ENCODE peak calls at places on chromosomes 4 and X, in nine cellular contexts. T is CD8-positive, alpha-beta T cell; J is pancreas; E is cardiac muscle cell; F is mucosa of descending colon; O is adrenal gland; G is Karpas-422; L is CD4-positive, CD25-positive, alpha-beta regulatory T cell; A is thyroid gland. K is an unnamed sample. For H3K9me3, the result is how much of the 10 kb centered on the place peaks cover.

GRCh38 chrX:9650091-9650490 is 115.6 kb downstream of the GPR143 start:
- DNase-seq in E (peak), G (no peak), A (no peak), F (no peak), T (no peak), J (no peak), O (no peak), L (no peak), K (no peak)

GRCh38 chrX:100677616-100678181 is 33.7 kb downstream of the SRPX2 start:
- DNase-seq in O (no peak), T (no peak), E (peak), G (no peak), L (no peak), J (no peak), A (peak), F (no peak), K (no peak)

GRCh38 chr4:13616597-13616996 is 10.9 kb downstream of the BOD1L1 start:
- DNase-seq in F (no peak), E (no peak), J (no peak), A (no peak), O (no peak), L (no peak), G (no peak), T (no peak), K (no peak)

GRCh38 chr4:4443821-4444220 is 56.9 kb downstream of the NSG1 start:
- DNase-seq in O (no peak), F (no peak), A (no peak), G (no peak), E (peak), L (no peak), J (no peak), T (no peak), K (no peak)

GRCh38 chr4:82482387-82482786 is 52.0 kb downstream of the ENOPH1 start:
- DNase-seq in O (no peak), A (no peak), E (no peak), L (no peak), J (no peak), F (no peak), G (no peak), T (no peak), K (no peak)

GRCh38 chrX:111823068-111823467 is 52.9 kb upstream of the TRPC5OS start:
- DNase-seq in G (peak), A (peak), E (no peak), L (no peak), O (no peak), J (no peak), T (no peak), F (no peak), K (no peak)

GRCh38 chrX:143121471-143121870 is 95.7 kb downstream of the SPANXN4 start:
- DNase-seq in J (no peak), L (no peak), F (no peak), T (no peak), O (no peak), G (no peak), A (no peak), E (no peak), K (no peak)

GRCh38 chrX:24498975-24499374 is 33.9 kb downstream of the PDK3 start:
- DNase-seq in O (no peak), J (no peak), F (no peak), G (peak), A (no peak), L (peak), E (peak), T (no peak), K (no peak)

GRCh38 chr4:77820836-77821561 is 1.8 kb upstream of the CNOT6L start:
- DNase-seq in G (peak), J (no peak), F (no peak), A (peak), L (no peak), E (peak), O (no peak), T (no peak), K (no peak)

GRCh38 chrX:134782796-134783195 is 124.5 kb upstream of the PLAC1 start:
- DNase-seq in T (no peak), J (no peak), G (peak), L (peak), A (no peak), E (peak), F (no peak), O (no peak), K (no peak)

GRCh38 chr4:178958725-178959440 is 1516.6 kb upstream of the AGA start:
- DNase-seq in E (no peak), O (no peak), A (no peak), F (no peak), G (no peak), L (no peak), J (no peak), T (no peak), K (no peak)

GRCh38 chr4:100933628-100934027 is 413.7 kb downstream of the PPP3CA start:
- DNase-seq in A (no peak), J (no peak), L (no peak), O (no peak), F (no peak), E (peak), G (no peak), T (no peak), K (no peak)

GRCh38 chr4:47705326-47705981 is 132.4 kb downstream of the CORIN start:
- DNase-seq in G (peak), F (no peak), E (peak), T (no peak), J (no peak), L (no peak), O (no peak), A (no peak), K (no peak)

GRCh38 chr4:22848332-22848731 is 155.6 kb downstream of the GBA3 start:
- DNase-seq in L (no peak), A (no peak), E (no peak), F (no peak), O (no peak), J (no peak), G (no peak), T (no peak), K (no peak)

GRCh38 chr4:72418458-72418857 is 150.6 kb downstream of the ADAMTS3 start:
- DNase-seq in F (no peak), J (no peak), E (peak), L (no peak), A (peak), T (no peak), G (no peak), O (peak), K (peak)

GRCh38 chrX:66035667-66036066 is 4.2 kb downstream of the VSIG4 start:
- DNase-seq in E (no peak), F (no peak), T (no peak), J (no peak), L (no peak), G (no peak), O (no peak), A (no peak), K (no peak)

GRCh38 chr4:159563257-159563656 is 460.4 kb downstream of the RAPGEF2 start:
- DNase-seq in G (no peak), F (no peak), L (no peak), E (no peak), O (no peak), T (no peak), J (no peak), A (no peak), K (no peak)

GRCh38 chr4:134463771-134464170 is 262.2 kb upstream of the PABPC4L start:
- DNase-seq in E (no peak), O (no peak), T (no peak), F (no peak), J (no peak), G (no peak), A (no peak), L (no peak), K (no peak)

GRCh38 chr4:140099993-140100392 is 54.0 kb downstream of the MAML3 start:
- DNase-seq in F (peak), T (no peak), L (no peak), J (no peak), O (peak), G (no peak), E (no peak), A (no peak), K (peak)

GRCh38 chr4:113256946-113257345 is 207.5 kb downstream of the ANK2 start:
- DNase-seq in O (no peak), T (no peak), F (no peak), J (no peak), A (no peak), L (no peak), E (peak), G (no peak), K (no peak)

GRCh38 chrX:74437530-74437929 is 16.2 kb downstream of the SLC16A2 start:
- DNase-seq in O (no peak), T (no peak), L (no peak), G (no peak), J (no peak), E (no peak), F (no peak), A (no peak), K (no peak)

DNA sequence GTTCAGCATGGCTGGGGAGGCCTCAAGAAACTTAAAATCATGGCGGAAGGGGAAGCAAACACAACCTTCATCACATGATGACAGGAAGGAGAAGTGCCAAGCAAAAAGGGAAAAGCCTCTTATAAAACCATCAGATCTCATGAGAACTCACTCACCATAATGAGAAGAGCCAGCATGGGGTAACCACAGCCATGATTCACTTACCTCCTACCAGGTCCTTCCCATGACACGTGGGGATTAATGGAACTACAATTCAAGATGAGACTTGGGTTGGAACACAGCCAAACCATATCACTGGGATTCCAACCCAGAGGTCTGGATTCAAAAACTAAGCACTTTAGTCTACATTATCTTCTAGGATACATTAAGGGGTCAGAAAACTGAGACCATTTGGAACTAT is 609.6 kb upstream of the SPANXN1 start:
- DNase-seq in T (no peak), L (no peak), E (no peak), J (no peak), A (no peak), O (no peak), F (no peak), G (no peak), K (no peak)
- H3K9me3 ChIP-seq in T (under half), L (under half), E (under half), J (under half), A (under half), O (under half), F (under half), G (under half), K (under half)

GRCh38 chr4:175033162-175033561 is 115.0 kb downstream of the ADAM29 start:
- DNase-seq in A (no peak), L (no peak), E (no peak), F (no peak), T (no peak), O (no peak), G (no peak), J (no peak), K (no peak)
- H3K9me3 ChIP-seq in A (under half), L (under half), E (under half), F (under half), T (under half), O (under half), G (under half), J (under half), K (under half)

GRCh38 chrX:63929608-63930007 is 144.6 kb upstream of the ARHGEF9 start:
- DNase-seq in J (no peak), E (no peak), F (no peak), A (no peak), G (no peak), O (no peak), L (no peak), T (no peak), K (no peak)
- H3K9me3 ChIP-seq in J (under half), E (under half), F (under half), A (under half), G (under half), O (under half), L (under half), T (under half), K (under half)

GRCh38 chr4:28518781-28519180 is 1658.1 kb downstream of the STIM2 start:
- DNase-seq in T (no peak), J (no peak), O (no peak), A (no peak), G (no peak), E (no peak), F (no peak), L (no peak), K (no peak)
- H3K9me3 ChIP-seq in T (under half), J (under half), O (under half), A (under half), G (under half), E (under half), F (under half), L (under half), K (under half)

DNA sequence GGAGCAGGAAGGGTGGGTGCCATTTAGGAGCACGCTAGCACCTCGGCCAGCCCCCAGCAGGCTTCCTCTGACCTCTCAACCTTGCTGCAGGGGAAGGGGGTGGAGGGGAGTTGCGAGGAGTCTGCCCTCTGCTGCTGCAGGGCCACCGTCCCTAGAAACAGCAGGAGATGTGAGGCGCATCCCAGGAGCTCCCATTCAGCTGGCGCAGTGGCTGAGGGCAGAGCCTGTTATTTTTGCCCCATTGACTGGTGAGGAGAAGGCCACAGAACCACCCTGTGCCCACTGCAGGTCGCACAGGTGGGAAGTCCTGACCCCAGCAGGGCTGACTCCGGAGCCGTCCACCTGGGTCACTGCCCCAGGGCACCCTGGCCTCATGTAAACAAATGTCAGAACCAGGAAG is 8.0 kb downstream of the PDE6B start:
- DNase-seq in F (peak), J (no peak), L (no peak), A (no peak), T (no peak), E (no peak), O (no peak), G (no peak), K (no peak)
- H3K9me3 ChIP-seq in F (under half), J (under half), L (under half), A (under half), T (under half), E (under half), O (under half), G (under half), K (under half)

GRCh38 chr4:122710434-122711308 is 21.8 kb upstream of the BBS12 start:
- DNase-seq in E (peak), T (no peak), F (no peak), G (no peak), L (no peak), O (no peak), J (no peak), A (no peak), K (no peak)
- H3K9me3 ChIP-seq in E (under half), T (under half), F (under half), G (under half), L (under half), O (under half), J (under half), A (under half), K (under half)

GRCh38 chrX:54926978-54927377 is 6.4 kb downstream of the TRO start:
- DNase-seq in T (no peak), L (no peak), A (no peak), G (no peak), F (no peak), O (no peak), E (no peak), J (no peak), K (no peak)
- H3K9me3 ChIP-seq in T (under half), L (under half), A (under half), G (under half), F (under half), O (under half), E (under half), J (under half), K (under half)

GRCh38 chr4:169446824-169447223 is 165.6 kb downstream of the NEK1 start:
- DNase-seq in A (no peak), O (no peak), J (no peak), G (no peak), E (no peak), F (no peak), T (no peak), L (no peak), K (no peak)
- H3K9me3 ChIP-seq in A (under half), O (under half), J (under half), G (under half), E (under half), F (under half), T (under half), L (under half), K (half or more)

DNA sequence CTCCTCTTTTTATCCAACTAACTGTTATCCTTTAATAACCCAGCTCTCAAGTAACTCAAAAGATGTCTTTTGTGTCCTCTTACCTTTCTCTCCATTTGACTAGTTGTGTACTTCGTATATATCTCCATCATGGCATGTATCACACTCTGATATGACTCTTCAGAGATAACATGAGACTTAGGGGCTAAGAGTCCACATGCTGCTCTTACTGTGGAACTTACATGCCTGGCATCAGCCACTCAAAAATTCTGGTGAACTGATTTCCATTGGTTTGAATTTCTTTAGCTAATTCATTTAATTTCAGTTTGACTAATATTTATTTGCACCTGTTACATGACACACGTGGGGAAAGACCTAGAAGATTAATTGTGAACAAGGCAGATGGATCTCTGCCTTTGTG is 317.3 kb downstream of the HS3ST1 start:
- DNase-seq in E (no peak), O (no peak), T (no peak), F (no peak), G (no peak), J (no peak), L (no peak), A (no peak), K (no peak)
- H3K9me3 ChIP-seq in E (under half), O (under half), T (under half), F (under half), G (under half), J (under half), L (under half), A (under half), K (under half)